ENCODE peak calls at places on chromosomes 7 and 10, in eight cellular contexts. S is H7; Z is gastrocnemius medialis; T is posterior vena cava; X is CD8-positive, alpha-beta T cell; D is NCI-H510A treated with DMSO at 0.1 percent for 48 hours; Q is AG09319; B is RCC 7860. L is an unnamed sample.

GRCh38 chr7:55387062-55387965 is 22.2 kb downstream of the LANCL2 start:
- DNase-seq in S (no peak), Z (no peak), T (no peak), X (no peak), D (peak; percentile 17), Q (no peak), B (peak; percentile 64), L (no peak)

GRCh38 chr7:22589641-22590141 is 89.7 kb upstream of the STEAP1B start:
- DNase-seq in S (no peak), Z (peak; percentile 23), T (peak; percentile 91), X (no peak), D (no peak), Q (no peak), B (no peak), L (no peak)

GRCh38 chr7:45026013-45026412 is 26.0 kb downstream of the CCM2 start:
- DNase-seq in S (no peak), Z (no peak), T (no peak), X (no peak), D (no peak), Q (no peak), B (no peak), L (no peak)

GRCh38 chr7:90892213-90892612 is 296.1 kb downstream of the CDK14 start:
- DNase-seq in S (no peak), Z (no peak), T (no peak), X (no peak), D (no peak), Q (no peak), B (no peak), L (no peak)

GRCh38 chr10:26612151-26612915 is 85.2 kb upstream of the PDSS1 start:
- DNase-seq in S (no peak), Z (no peak), T (no peak), X (no peak), D (no peak), Q (no peak), B (no peak), L (no peak)

GRCh38 chr7:19095461-19095860 is 22.0 kb downstream of the TWIST1 start:
- DNase-seq in S (no peak), Z (no peak), T (no peak), X (no peak), D (no peak), Q (no peak), B (no peak), L (no peak)

GRCh38 chr10:129771024-129771423 is 193.1 kb downstream of the EBF3 start:
- DNase-seq in S (no peak), Z (no peak), T (peak; percentile 58), X (peak; percentile 21), D (no peak), Q (no peak), B (no peak), L (no peak)

GRCh38 chr10:70445718-70446485 is 4.4 kb upstream of the NODAL start:
- DNase-seq in S (no peak), Z (no peak), T (no peak), X (no peak), D (peak; percentile 19), Q (no peak), B (no peak), L (no peak)

GRCh38 chr10:48288661-48289060 is 14.2 kb upstream of the FRMPD2 start:
- DNase-seq in S (no peak), Z (no peak), T (no peak), X (no peak), D (no peak), Q (no peak), B (no peak), L (no peak)

GRCh38 chr10:78025685-78026364 is 3.5 kb downstream of the POLR3A start:
- DNase-seq in S (no peak), Z (no peak), T (no peak), X (no peak), D (no peak), Q (no peak), B (peak; percentile 74), L (no peak)

GRCh38 chr10:6199131-6199733 is 3.5 kb upstream of the PFKFB3 start:
- DNase-seq in S (no peak), Z (peak; percentile 75), T (no peak), X (no peak), D (no peak), Q (no peak), B (no peak), L (no peak)

GRCh38 chr7:96823274-96823673 is 113.6 kb upstream of the SEM1 start:
- DNase-seq in S (no peak), Z (no peak), T (no peak), X (no peak), D (no peak), Q (peak; percentile 20), B (no peak), L (no peak)

GRCh38 chr10:93495654-93496321 is 624 bp upstream of the CEP55 start:
- DNase-seq in S (peak; percentile 42), Z (no peak), T (no peak), X (peak; percentile 49), D (peak; percentile 31), Q (no peak), B (no peak), L (no peak)

GRCh38 chr10:51729822-51730530 is 30.6 kb upstream of the CSTF2T start:
- DNase-seq in S (no peak), Z (no peak), T (no peak), X (no peak), D (no peak), Q (no peak), B (no peak), L (no peak)

GRCh38 chr10:124522903-124523260 is 61.3 kb downstream of the LHPP start:
- DNase-seq in S (peak; percentile 51), Z (no peak), T (no peak), X (no peak), D (peak; percentile 84), Q (no peak), B (no peak), L (no peak)

GRCh38 chr10:62779487-62780248 is 24.9 kb upstream of the ADO start:
- DNase-seq in S (no peak), Z (no peak), T (no peak), X (peak; percentile 87), D (no peak), Q (no peak), B (peak; percentile 68), L (peak; percentile 14)

GRCh38 chr10:84539244-84539643 is 210.9 kb downstream of the CCSER2 start:
- DNase-seq in S (no peak), Z (no peak), T (no peak), X (no peak), D (no peak), Q (peak; percentile 14), B (no peak), L (no peak)

GRCh38 chr7:373818-374705 is 84.1 kb downstream of the FOXL3 start:
- DNase-seq in S (peak; percentile 72), Z (peak; percentile 3), T (peak; percentile 64), X (no peak), D (no peak), Q (no peak), B (no peak), L (no peak)

GRCh38 chr7:33959676-33960075 is 54.3 kb downstream of the BMPER start:
- DNase-seq in S (no peak), Z (no peak), T (no peak), X (no peak), D (no peak), Q (no peak), B (no peak), L (no peak)

GRCh38 chr7:75572396-75572795 is 80.3 kb downstream of the SPDYE5 start:
- DNase-seq in S (no peak), Z (no peak), T (no peak), X (no peak), D (no peak), Q (no peak), B (no peak), L (no peak)